ENCODE peak calls at places on chromosome X, in seven cellular contexts. R, E, C, B, Y, X and A are unnamed samples.

GRCh38 chrX:103586314-103586646 is 965 bp downstream of the TCEAL4 start:
- DNase-seq in R (peak), Y (no peak), C (no peak), B (no peak), X (no peak), E (no peak), A (no peak)

GRCh38 chrX:139920306-139920705 is 12.5 kb downstream of the ATP11C start:
- DNase-seq in B (no peak), R (no peak), E (no peak), C (no peak), X (no peak), Y (no peak), A (no peak)

GRCh38 chrX:107454302-107454701 is 4.8 kb downstream of the FRMPD3 start:
- DNase-seq in B (no peak), R (no peak), X (peak), C (no peak), E (peak), Y (no peak), A (no peak)

GRCh38 chrX:111868726-111869638 is 7.0 kb upstream of the TRPC5OS start:
- DNase-seq in Y (no peak), E (no peak), R (no peak), X (no peak), C (no peak), B (no peak), A (no peak)

GRCh38 chrX:69232945-69233344 is 67.7 kb upstream of the PJA1 start:
- DNase-seq in B (peak), E (no peak), C (peak), X (no peak), Y (no peak), R (peak), A (no peak)

GRCh38 chrX:40573763-40574162 is 7.0 kb upstream of the ATP6AP2 start:
- DNase-seq in X (no peak), R (peak), Y (no peak), B (no peak), E (peak), C (no peak), A (no peak)

GRCh38 chrX:24283122-24283789 is 30.6 kb downstream of the SUPT20HL2 start:
- DNase-seq in Y (no peak), R (no peak), E (no peak), B (no peak), C (no peak), X (no peak), A (no peak)

GRCh38 chrX:46311581-46312120 is 233.6 kb downstream of the ZNF674 start:
- DNase-seq in R (no peak), X (no peak), B (no peak), C (no peak), Y (no peak), E (no peak), A (no peak)